ENCODE peak calls at places on chromosomes 2 and 18, in five cellular contexts. Y is WERI-Rb-1, M is Peyer's patch, L is GM10248, J is neural progenitor cell. Z is an unnamed sample.

GRCh38 chr2:238336151-238336550 is 15.8 kb downstream of the TRAF3IP1 start:
- DNase-seq in Y (peak; percentile 52), M (no peak), L (no peak), J (no peak), Z (no peak)

GRCh38 chr2:75896779-75897366 is 186.2 kb upstream of the GCFC2 start:
- DNase-seq in Y (peak; percentile 82), M (no peak), L (peak; percentile 40), J (peak; percentile 81), Z (no peak)

GRCh38 chr2:237471457-237472186 is 15.4 kb upstream of the MLPH start:
- DNase-seq in Y (peak; percentile 58), M (no peak), L (peak; percentile 48), J (peak; percentile 71), Z (no peak)

GRCh38 chr2:96142217-96143113 is 2.8 kb downstream of the DUSP2 start:
- DNase-seq in Y (peak; percentile 85), M (peak; percentile 73), L (peak; percentile 66), J (no peak), Z (no peak)

GRCh38 chr2:73232471-73233153 is 427 bp downstream of the PRADC1 start:
- DNase-seq in Y (peak; percentile 70), M (peak; percentile 40), L (no peak), J (no peak), Z (no peak)

GRCh38 chr2:148917431-148917830 is 42.4 kb downstream of the KIF5C start:
- DNase-seq in Y (no peak), M (no peak), L (no peak), J (no peak), Z (no peak)

GRCh38 chr18:8788503-8789429 is 83.4 kb downstream of the MTCL1 start:
- DNase-seq in Y (no peak), M (no peak), L (no peak), J (no peak), Z (no peak)

GRCh38 chr18:12092398-12093229 is 1.0 kb upstream of the ANKRD62 start:
- DNase-seq in Y (peak; percentile 62), M (no peak), L (peak; percentile 50), J (peak; percentile 72), Z (no peak)

GRCh38 chr2:54085069-54085468 is 30.3 kb upstream of the ACYP2 start:
- DNase-seq in Y (no peak), M (peak; percentile 42), L (no peak), J (no peak), Z (no peak)
- TF ChIP-seq CTCF in Y (peak; percentile 19), M (no peak), L (no peak), J (no peak), Z (no peak)

GRCh38 chr2:226424971-226425370 is 374.6 kb downstream of the IRS1 start:
- DNase-seq in Y (no peak), M (no peak), L (no peak), J (peak; percentile 19), Z (no peak)

GRCh38 chr2:226427538-226428307 is 371.9 kb downstream of the IRS1 start:
- DNase-seq in Y (no peak), M (no peak), L (no peak), J (no peak), Z (no peak)

GRCh38 chr2:226420646-226421045 is 379.0 kb downstream of the IRS1 start:
- DNase-seq in Y (no peak), M (no peak), L (no peak), J (no peak), Z (no peak)

GRCh38 chr2:226426292-226426736 is 373.3 kb downstream of the IRS1 start:
- DNase-seq in Y (no peak), M (no peak), L (no peak), J (no peak), Z (no peak)

GRCh38 chr2:226423498-226423960 is 376.1 kb downstream of the IRS1 start:
- DNase-seq in Y (no peak), M (no peak), L (peak; percentile 4), J (peak; percentile 9), Z (no peak)
- TF ChIP-seq CTCF in Y (no peak), M (no peak), L (no peak), J (no peak), Z (no peak)

GRCh38 chr2:196535742-196536141 is 103.8 kb upstream of the CCDC150 start:
- DNase-seq in Y (no peak), M (no peak), L (no peak), J (no peak), Z (no peak)
- TF ChIP-seq CTCF in Y (no peak), M (no peak), L (no peak), J (no peak), Z (no peak)

DNA sequence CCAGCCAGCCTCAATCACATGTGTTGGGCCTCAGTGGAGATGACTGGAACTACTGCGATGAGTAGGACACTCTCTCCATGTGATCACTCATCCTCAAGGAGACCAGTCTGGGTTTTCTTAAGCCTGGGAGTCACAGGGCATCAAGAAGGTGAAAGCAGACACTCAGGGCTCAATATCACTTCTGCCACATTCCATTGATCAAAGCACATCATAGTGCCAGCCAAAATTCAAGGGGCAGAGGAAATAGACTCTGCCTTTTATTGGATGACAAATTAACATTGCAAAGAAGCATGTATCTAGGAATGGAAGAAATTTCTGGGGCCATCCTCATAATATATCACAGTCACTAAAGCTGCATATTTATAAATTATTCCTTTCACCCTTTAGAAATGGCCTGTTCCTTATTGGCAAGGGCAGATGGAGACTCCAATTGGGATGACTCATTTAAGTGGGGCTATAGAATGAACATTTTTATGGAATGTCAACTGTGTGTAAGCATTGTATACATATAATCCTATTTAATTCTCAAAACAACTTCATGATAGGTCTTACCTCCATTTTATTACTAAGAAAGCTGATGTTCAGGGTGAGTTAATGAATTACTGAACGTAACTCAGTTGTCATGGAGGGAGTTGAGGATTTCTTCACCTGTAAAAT is 114.8 kb upstream of the CDC42EP3 start:
- DNase-seq in Y (no peak), M (no peak), L (no peak), J (no peak), Z (no peak)
- TF ChIP-seq CTCF in Y (no peak), M (no peak), L (no peak), J (no peak), Z (no peak)

GRCh38 chr2:7661532-7661931 is 744.3 kb downstream of the RNF144A start:
- DNase-seq in Y (no peak), M (no peak), L (no peak), J (no peak), Z (no peak)

GRCh38 chr2:7655629-7656028 is 738.4 kb downstream of the RNF144A start:
- DNase-seq in Y (no peak), M (no peak), L (no peak), J (no peak), Z (no peak)

GRCh38 chr2:7653617-7654016 is 736.4 kb downstream of the RNF144A start:
- DNase-seq in Y (no peak), M (no peak), L (no peak), J (no peak), Z (no peak)

GRCh38 chr2:7660816-7661215 is 743.6 kb downstream of the RNF144A start:
- DNase-seq in Y (no peak), M (no peak), L (no peak), J (no peak), Z (no peak)

DNA sequence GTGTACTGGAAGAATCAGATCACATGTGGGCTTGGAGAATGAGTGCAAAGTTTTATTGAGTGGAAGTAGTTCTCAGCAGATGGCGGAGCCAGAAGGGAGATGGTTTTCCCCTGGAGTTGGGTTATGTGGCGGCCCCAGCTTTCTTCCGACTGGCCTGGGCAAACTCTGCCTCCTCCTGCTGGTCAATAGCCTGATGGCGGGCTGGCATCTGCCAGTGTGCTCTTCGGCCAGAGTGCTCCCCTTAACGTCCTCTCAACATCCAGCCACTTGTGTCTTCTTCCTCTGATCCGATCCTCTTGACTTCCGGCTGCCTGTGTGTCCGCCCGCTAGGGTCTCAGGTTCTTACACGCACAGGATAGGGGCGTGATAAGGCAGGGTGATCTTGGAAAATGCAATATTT is 741.3 kb downstream of the RNF144A start:
- DNase-seq in Y (no peak), M (no peak), L (no peak), J (no peak), Z (no peak)
- TF ChIP-seq CTCF in Y (no peak), M (no peak), L (no peak), J (peak; percentile 6), Z (no peak)

GRCh38 chr2:53021285-53021684 is 746.3 kb upstream of the CHAC2 start:
- DNase-seq in Y (no peak), M (no peak), L (no peak), J (no peak), Z (no peak)

GRCh38 chr2:53021828-53022227 is 745.8 kb upstream of the CHAC2 start:
- DNase-seq in Y (no peak), M (no peak), L (no peak), J (no peak), Z (no peak)

DNA sequence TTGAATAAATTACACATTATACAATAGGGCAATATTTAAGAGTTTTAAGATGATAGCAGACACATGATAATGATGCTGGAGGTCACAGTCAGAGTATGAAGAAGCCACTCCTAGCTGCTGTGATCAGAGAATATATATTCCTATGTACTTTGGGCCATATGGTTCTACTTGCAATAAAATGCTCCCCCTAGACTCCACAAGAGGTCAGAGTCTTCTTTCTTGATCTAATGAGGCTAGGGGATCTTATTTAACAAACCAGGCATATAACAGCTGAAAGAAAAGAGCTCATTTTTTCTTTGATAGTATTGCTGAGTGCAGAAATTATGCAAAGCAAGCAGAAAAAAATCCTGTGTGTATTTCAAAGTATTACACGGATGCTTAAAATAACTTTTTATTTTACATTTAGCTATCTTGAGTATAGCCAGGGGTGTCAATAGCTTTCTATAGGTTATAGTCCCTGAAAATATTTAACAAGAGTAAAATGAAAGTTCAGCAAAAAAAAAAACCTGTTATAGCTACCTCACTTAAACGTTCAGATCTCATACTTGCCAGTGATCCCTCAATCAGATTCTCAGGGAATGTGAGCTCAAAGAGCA is 748.7 kb upstream of the CHAC2 start:
- DNase-seq in Y (no peak), M (no peak), L (no peak), J (peak; percentile 23), Z (no peak)
- TF ChIP-seq CTCF in Y (peak; percentile 40), M (no peak), L (no peak), J (peak; percentile 49), Z (no peak)

DNA sequence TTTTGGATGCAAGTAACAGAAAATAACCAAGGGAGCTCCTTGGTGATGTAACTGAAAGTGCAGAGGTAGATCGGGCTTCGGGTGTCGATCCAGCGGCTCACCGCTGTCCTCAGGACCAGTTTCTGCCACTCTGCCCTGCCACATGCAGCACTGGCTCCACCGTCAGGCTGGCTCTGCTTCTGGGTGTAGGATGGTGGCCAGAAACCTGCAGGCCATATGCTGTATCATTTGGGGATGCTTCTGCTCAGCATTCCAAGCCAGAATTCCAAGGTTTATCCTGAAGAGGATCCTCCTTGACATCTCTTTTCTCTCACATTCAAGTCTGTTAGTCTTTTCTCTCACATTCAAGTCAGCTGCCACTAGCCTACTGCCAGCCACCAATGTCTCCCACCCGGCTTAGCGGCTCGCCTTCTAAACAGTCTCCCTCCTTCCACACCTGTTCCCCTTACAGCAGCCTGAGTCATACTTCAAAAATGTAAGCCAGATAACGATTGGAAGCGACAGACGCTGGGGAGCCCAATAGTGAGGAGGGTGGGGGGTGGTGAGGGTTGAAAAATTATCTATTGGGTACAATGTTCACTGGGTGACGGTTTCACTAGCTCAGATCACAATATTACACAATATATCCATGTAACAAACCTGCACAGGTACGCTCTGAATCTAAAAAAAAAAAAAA is 38.6 kb upstream of the SP3 start:
- DNase-seq in Y (no peak), M (no peak), L (no peak), J (no peak), Z (no peak)
- TF ChIP-seq CTCF in Y (peak; percentile 38), M (no peak), L (no peak), J (no peak), Z (no peak)

Z was measured in natural killer cell.